ENCODE peak calls at places on chromosomes 4 and X, in five cellular contexts. O, Q, H, G and V are unnamed samples.

GRCh38 chr4:7978489-7978888 is 38.8 kb upstream of the AFAP1 start:
- DNase-seq in O (no peak), Q (peak), H (peak), G (peak), V (no peak)

GRCh38 chr4:118981839-118982381 is 93.3 kb downstream of the SYNPO2 start:
- DNase-seq in O (no peak), Q (peak), H (peak), G (peak), V (peak)

GRCh38 chrX:1534321-1535168 is 2.4 kb downstream of the P2RY8 start:
- DNase-seq in O (peak), Q (no peak), H (no peak), G (no peak), V (no peak)

GRCh38 chrX:13266641-13267420 is 53.0 kb downstream of the ATXN3L start:
- DNase-seq in O (no peak), Q (peak), H (no peak), G (peak), V (no peak)

GRCh38 chrX:152904151-152905080 is 6.5 kb downstream of the ZNF185 start:
- DNase-seq in O (peak), Q (peak), H (peak), G (peak), V (no peak)

GRCh38 chrX:72128881-72129280 is 2.8 kb downstream of the RTL5 start:
- DNase-seq in O (peak), Q (no peak), H (no peak), G (no peak), V (no peak)

GRCh38 chrX:143754183-143754582 is 33.6 kb upstream of the SPANXN2 start:
- DNase-seq in O (no peak), Q (peak), H (no peak), G (no peak), V (no peak)

GRCh38 chr4:53307819-53308773 is 57.8 kb downstream of the SCFD2 start:
- DNase-seq in O (no peak), Q (no peak), H (no peak), G (no peak), V (no peak)

GRCh38 chr4:8863759-8864682 is 7.6 kb downstream of the HMX1 start:
- DNase-seq in O (no peak), Q (no peak), H (no peak), G (no peak), V (no peak)

GRCh38 chr4:75848891-75849290 is 53.4 kb downstream of the PPEF2 start:
- DNase-seq in O (no peak), Q (peak), H (no peak), G (peak), V (no peak)

GRCh38 chrX:110041980-110042379 is 39.1 kb downstream of the TMEM164 start:
- DNase-seq in O (no peak), Q (no peak), H (no peak), G (no peak), V (no peak)

GRCh38 chr4:119113033-119113655 is 22.5 kb upstream of the MYOZ2 start:
- DNase-seq in O (no peak), Q (peak), H (no peak), G (peak), V (no peak)

GRCh38 chr4:59647500-59647899 is 1552.6 kb upstream of the ADGRL3 start:
- DNase-seq in O (no peak), Q (no peak), H (no peak), G (no peak), V (no peak)

GRCh38 chrX:123976671-123977316 is 15.3 kb downstream of the STAG2 start:
- DNase-seq in O (no peak), Q (peak), H (no peak), G (no peak), V (no peak)

GRCh38 chr4:172521171-172521570 is 647.4 kb upstream of the GALNT7 start:
- DNase-seq in O (no peak), Q (no peak), H (no peak), G (no peak), V (no peak)

GRCh38 chrX:13008851-13009250 is 33.9 kb downstream of the TMSB4X start:
- DNase-seq in O (no peak), Q (no peak), H (no peak), G (no peak), V (no peak)

GRCh38 chrX:132463411-132463810 is 25.4 kb downstream of the MBNL3 start:
- DNase-seq in O (no peak), Q (no peak), H (no peak), G (no peak), V (no peak)

GRCh38 chr4:101244349-101244748 is 103.0 kb downstream of the PPP3CA start:
- DNase-seq in O (no peak), Q (no peak), H (no peak), G (no peak), V (no peak)

GRCh38 chr4:23728971-23729370 is 160.9 kb downstream of the PPARGC1A start:
- DNase-seq in O (no peak), Q (peak), H (no peak), G (peak), V (no peak)

GRCh38 chr4:1137063-1137771 is 23.9 kb upstream of the RNF212 start:
- DNase-seq in O (no peak), Q (no peak), H (no peak), G (no peak), V (no peak)

GRCh38 chr4:185165605-185166063 is 22.6 kb downstream of the SLC25A4 start:
- DNase-seq in O (no peak), Q (no peak), H (no peak), G (peak), V (no peak)

GRCh38 chrX:3191821-3192220 is 150.6 kb downstream of the ARSF start:
- DNase-seq in O (no peak), Q (no peak), H (no peak), G (peak), V (no peak)

GRCh38 chr4:164874791-164875190 is 2.2 kb upstream of the APELA start:
- DNase-seq in O (no peak), Q (no peak), H (no peak), G (no peak), V (no peak)

GRCh38 chrX:3743821-3744439 is 30.5 kb upstream of the PRKX start:
- DNase-seq in O (no peak), Q (no peak), H (peak), G (no peak), V (no peak)

GRCh38 chrX:118862086-118862485 is 38.5 kb downstream of the ZCCHC12 start:
- DNase-seq in O (no peak), Q (no peak), H (no peak), G (no peak), V (no peak)

GRCh38 chrX:74449322-74449936 is 28.1 kb downstream of the SLC16A2 start:
- DNase-seq in O (no peak), Q (peak), H (no peak), G (no peak), V (no peak)

GRCh38 chr4:109671350-109671749 is 31.9 kb downstream of the CASP6 start:
- DNase-seq in O (no peak), Q (no peak), H (no peak), G (no peak), V (no peak)

GRCh38 chr4:59102311-59102710 is 1992.1 kb upstream of the IGFBP7 start:
- DNase-seq in O (no peak), Q (no peak), H (no peak), G (no peak), V (no peak)

GRCh38 chr4:145882594-145882993 is 56.0 kb downstream of the ZNF827 start:
- DNase-seq in O (no peak), Q (no peak), H (no peak), G (no peak), V (no peak)

GRCh38 chrX:97494756-97495372 is 611.2 kb downstream of the RPA4 start:
- DNase-seq in O (no peak), Q (no peak), H (no peak), G (no peak), V (no peak)

GRCh38 chrX:71251456-71251973 is 2.4 kb downstream of the ZMYM3 start:
- DNase-seq in O (no peak), Q (no peak), H (peak), G (no peak), V (no peak)

DNA sequence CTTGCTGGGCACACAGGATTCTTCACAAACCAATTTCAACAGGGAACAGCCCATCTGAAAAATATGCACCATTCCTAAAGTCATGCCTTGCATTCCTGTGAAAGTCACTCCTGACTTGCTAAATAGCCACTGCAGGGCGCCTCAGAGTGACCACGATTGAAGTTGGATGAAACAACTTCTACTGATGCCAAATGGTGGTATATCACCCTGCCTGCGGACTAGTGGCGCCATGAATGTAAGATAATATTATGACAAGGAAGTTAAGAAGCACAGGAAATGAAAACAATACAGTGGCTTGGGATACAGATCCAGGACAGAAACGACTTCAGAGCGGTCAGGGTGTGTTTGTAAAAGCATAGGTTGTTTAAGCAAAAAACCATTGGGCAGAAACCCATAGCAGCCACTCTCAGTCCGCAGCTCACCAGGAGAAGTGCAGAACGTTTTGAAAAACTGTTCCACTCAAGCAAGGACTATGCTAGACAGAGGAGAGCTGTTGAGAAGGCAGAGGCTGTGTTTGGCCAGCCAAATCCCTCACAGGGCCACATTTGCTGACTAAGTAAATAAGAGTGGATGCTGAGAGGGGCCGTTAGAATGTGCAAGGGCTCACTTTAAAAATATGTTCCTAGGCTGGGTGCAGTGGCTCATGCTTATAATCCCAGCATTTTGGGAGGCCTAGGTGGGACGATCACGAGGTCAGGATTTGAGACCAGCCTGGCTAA is 250.4 kb downstream of the PTTG2 start:
- DNase-seq in O (no peak), Q (no peak), H (no peak), G (peak), V (no peak)
- H3K4me3 ChIP-seq in O (no peak), Q (no peak), H (no peak), G (no peak), V (no peak)

DNA sequence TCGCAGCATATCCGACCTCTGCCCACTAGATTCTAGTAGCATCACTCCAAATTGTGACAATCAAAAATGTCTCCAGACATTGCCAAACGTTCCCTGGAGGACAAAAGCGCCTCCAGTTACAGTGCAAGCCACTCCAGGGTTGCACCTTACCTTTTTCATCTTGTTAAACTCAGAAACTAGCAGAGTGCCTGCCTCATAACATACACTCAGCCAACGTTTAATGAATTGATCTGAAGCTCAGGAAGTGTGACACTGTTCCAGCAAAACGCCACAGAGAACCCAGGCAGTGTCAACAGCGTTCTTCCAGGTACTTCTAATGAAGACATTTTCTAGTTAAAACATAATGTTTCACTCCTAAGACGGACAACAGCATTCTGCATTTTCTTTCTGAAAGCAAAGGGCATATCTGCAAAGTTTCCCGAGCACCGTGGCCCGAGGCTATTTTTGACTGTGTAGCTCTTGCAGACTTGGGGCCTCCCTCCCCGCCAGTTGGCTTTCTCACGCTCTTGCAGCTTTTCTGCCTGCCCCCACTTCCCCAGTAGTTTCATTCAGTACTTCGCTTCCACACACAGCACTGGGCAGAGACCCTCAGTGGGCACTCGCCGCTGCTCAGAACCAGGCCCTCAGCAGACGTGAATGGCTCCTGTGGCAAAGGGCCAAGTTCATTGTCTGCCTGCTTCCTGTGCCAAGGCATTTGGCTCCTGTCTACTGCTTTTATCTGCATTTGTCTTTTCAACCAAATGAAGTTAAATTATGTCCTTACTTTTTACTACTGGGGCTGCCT is 133.4 kb upstream of the TTC29 start:
- DNase-seq in O (no peak), Q (no peak), H (no peak), G (peak), V (no peak)
- H3K4me3 ChIP-seq in O (no peak), Q (no peak), H (no peak), G (no peak), V (no peak)

GRCh38 chrX:154751121-154751668 is 318 bp upstream of the GAB3 start:
- DNase-seq in O (no peak), Q (no peak), H (no peak), G (no peak), V (no peak)

GRCh38 chrX:154748712-154749339 is 2.1 kb downstream of the GAB3 start:
- DNase-seq in O (no peak), Q (no peak), H (no peak), G (no peak), V (no peak)

GRCh38 chrX:154750301-154751120 is at the start of gene GAB3:
- DNase-seq in O (no peak), Q (no peak), H (peak), G (no peak), V (no peak)

GRCh38 chrX:154751669-154752271 is 893 bp upstream of the GAB3 start:
- DNase-seq in O (no peak), Q (no peak), H (no peak), G (no peak), V (no peak)

GRCh38 chrX:154749856-154750255 is 1.0 kb downstream of the GAB3 start:
- DNase-seq in O (no peak), Q (no peak), H (no peak), G (no peak), V (no peak)
- H3K4me3 ChIP-seq in O (no peak), Q (no peak), H (peak), G (peak), V (no peak)

GRCh38 chrX:43971966-43972961 is 926 bp downstream of the NDP start:
- DNase-seq in O (no peak), Q (peak), H (no peak), G (peak), V (no peak)
- H3K4me3 ChIP-seq in O (no peak), Q (no peak), H (peak), G (peak), V (no peak)

GRCh38 chr4:140152015-140152703 is 1.8 kb downstream of the MAML3 start:
- DNase-seq in O (peak), Q (no peak), H (peak), G (no peak), V (peak)
- H3K4me3 ChIP-seq in O (peak), Q (peak), H (peak), G (peak), V (peak)

DNA sequence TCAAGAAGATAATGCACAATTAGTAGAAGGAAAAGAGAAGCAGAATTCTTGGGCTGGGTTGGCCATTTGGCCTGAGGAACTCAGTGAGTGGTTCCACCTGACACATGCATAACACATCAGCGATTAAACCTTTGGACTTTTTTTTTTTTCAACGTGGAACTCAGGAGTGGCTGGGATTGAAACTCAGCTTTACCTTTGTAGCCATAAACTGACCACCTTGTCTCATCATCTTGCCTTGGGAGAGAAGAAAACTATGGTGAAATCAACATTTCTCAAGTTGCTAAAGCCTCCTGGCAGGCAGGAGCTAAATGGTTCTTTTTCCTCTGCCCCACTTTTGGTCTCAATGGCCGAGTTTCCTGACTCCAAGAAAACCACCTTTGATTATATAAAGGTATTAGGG is 16.3 kb downstream of the PTTG2 start:
- DNase-seq in O (no peak), Q (peak), H (no peak), G (no peak), V (no peak)
- H3K4me3 ChIP-seq in O (no peak), Q (no peak), H (peak), G (peak), V (no peak)

DNA sequence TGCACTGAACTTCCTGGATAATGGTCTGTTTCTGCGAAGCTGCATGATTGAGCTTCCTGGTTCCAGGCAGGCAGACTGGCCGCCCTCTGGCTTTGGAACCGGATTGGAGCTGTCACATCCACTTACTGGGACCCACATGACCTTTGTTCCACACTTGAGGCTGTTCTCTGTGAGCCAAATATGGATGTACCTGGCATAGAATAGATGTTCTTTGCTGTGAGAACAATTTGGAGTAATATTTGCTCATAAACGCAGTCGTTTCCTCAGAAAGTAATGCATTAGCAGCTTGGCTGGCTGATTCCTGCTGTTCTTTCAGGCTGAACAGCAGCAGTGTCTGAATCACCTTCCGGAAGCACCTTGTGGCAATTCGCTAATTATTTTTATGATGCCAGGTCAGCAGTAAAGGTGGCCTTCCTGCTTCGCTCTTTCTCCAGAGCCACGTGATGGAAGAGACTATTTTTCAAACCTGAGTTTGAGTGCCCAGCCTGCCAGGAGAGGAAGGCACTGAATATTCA is 78.1 kb upstream of the BOD1L1 start:
- DNase-seq in O (no peak), Q (peak), H (peak), G (no peak), V (peak)
- H3K4me3 ChIP-seq in O (no peak), Q (no peak), H (no peak), G (no peak), V (no peak)